ENCODE peak calls at places on chromosome 22, in seven cellular contexts. T, F, X, H, V, J and U are unnamed samples.

GRCh38 chr22:38751422-38752346 is 4.1 kb downstream of the SUN2 start:
- DNase-seq in T (peak), F (no peak), X (peak), H (peak), V (no peak), J (peak), U (no peak)

GRCh38 chr22:48754611-48755331 is 1072.9 kb downstream of the BRD1 start:
- DNase-seq in T (no peak), F (no peak), X (no peak), H (peak), V (no peak), J (no peak), U (no peak)

GRCh38 chr22:38513063-38513462 is 7.0 kb upstream of the DDX17 start:
- DNase-seq in T (peak), F (no peak), X (no peak), H (peak), V (no peak), J (peak), U (no peak)

GRCh38 chr22:23578306-23578705 is 1.8 kb downstream of the IGLL1 start:
- DNase-seq in T (no peak), F (no peak), X (no peak), H (no peak), V (no peak), J (no peak), U (no peak)

GRCh38 chr22:23591203-23591791 is 11.2 kb upstream of the IGLL1 start:
- DNase-seq in T (peak), F (peak), X (peak), H (peak), V (peak), J (peak), U (peak)

GRCh38 chr22:47165338-47165931 is 403.0 kb downstream of the TBC1D22A start:
- DNase-seq in T (no peak), F (no peak), X (no peak), H (no peak), V (no peak), J (no peak), U (no peak)

GRCh38 chr22:37545703-37546435 is 14.4 kb upstream of the CDC42EP1 start:
- DNase-seq in T (no peak), F (peak), X (no peak), H (no peak), V (peak), J (no peak), U (no peak)

GRCh38 chr22:31585161-31585859 is 76.7 kb downstream of the PISD start:
- DNase-seq in T (peak), F (no peak), X (no peak), H (no peak), V (peak), J (no peak), U (no peak)

GRCh38 chr22:49239264-49240015 is 588.2 kb downstream of the BRD1 start:
- DNase-seq in T (no peak), F (no peak), X (no peak), H (no peak), V (no peak), J (no peak), U (no peak)

GRCh38 chr22:21931056-21931455 is 21.6 kb downstream of the PPM1F start:
- DNase-seq in T (no peak), F (no peak), X (no peak), H (no peak), V (no peak), J (no peak), U (no peak)

GRCh38 chr22:20530368-20531153 is 23.2 kb downstream of the MED15 start:
- DNase-seq in T (no peak), F (peak), X (no peak), H (no peak), V (no peak), J (no peak), U (no peak)

GRCh38 chr22:46513908-46514550 is 23.4 kb downstream of the CELSR1 start:
- DNase-seq in T (no peak), F (no peak), X (no peak), H (no peak), V (no peak), J (no peak), U (no peak)

GRCh38 chr22:24434472-24435322 is 7.3 kb downstream of the ADORA2A start:
- DNase-seq in T (peak), F (no peak), X (peak), H (peak), V (no peak), J (peak), U (no peak)

GRCh38 chr22:25282671-25283561 is 63.5 kb downstream of the CRYBB2 start:
- DNase-seq in T (no peak), F (no peak), X (no peak), H (no peak), V (no peak), J (no peak), U (no peak)

GRCh38 chr22:22893891-22894739 is 6.5 kb downstream of the IGLL5 start:
- DNase-seq in T (no peak), F (no peak), X (no peak), H (peak), V (no peak), J (no peak), U (no peak)

GRCh38 chr22:29722587-29722986 is 2.8 kb downstream of the CABP7 start:
- DNase-seq in T (no peak), F (no peak), X (no peak), H (no peak), V (no peak), J (no peak), U (no peak)

GRCh38 chr22:41345807-41346335 is 35.9 kb upstream of the TEF start:
- DNase-seq in T (no peak), F (no peak), X (no peak), H (no peak), V (no peak), J (no peak), U (no peak)

GRCh38 chr22:45612940-45613339 is 58.7 kb upstream of the ATXN10 start:
- DNase-seq in T (no peak), F (no peak), X (no peak), H (no peak), V (no peak), J (no peak), U (no peak)

GRCh38 chr22:29037340-29037932 is 24.2 kb downstream of the C22orf31 start:
- DNase-seq in T (no peak), F (no peak), X (no peak), H (no peak), V (no peak), J (no peak), U (no peak)

GRCh38 chr22:37896181-37896592 is 9.9 kb upstream of the MICALL1 start:
- DNase-seq in T (peak), F (no peak), X (peak), H (peak), V (no peak), J (no peak), U (no peak)

GRCh38 chr22:26245001-26245400 is 75.7 kb downstream of the SEZ6L start:
- DNase-seq in T (no peak), F (no peak), X (no peak), H (no peak), V (no peak), J (no peak), U (no peak)